ENCODE peak calls at places on chromosomes 13 and 19, in five cellular contexts. T, E, M, N and V are unnamed samples.

GRCh38 chr13:25345555-25345954 is 26.2 kb upstream of the ATP8A2 start:
- DNase-seq in T (no peak), E (no peak), M (no peak), N (no peak), V (no peak)

GRCh38 chr13:113981201-113981605 is 7.3 kb upstream of the C13orf46 start:
- DNase-seq in T (peak), E (peak), M (no peak), N (no peak), V (peak)

GRCh38 chr19:3599776-3600183 is 6.9 kb downstream of the TBXA2R start:
- DNase-seq in T (no peak), E (no peak), M (no peak), N (no peak), V (no peak)

GRCh38 chr19:35777411-35777841 is 2.1 kb downstream of the ARHGAP33 start:
- DNase-seq in T (no peak), E (no peak), M (no peak), N (no peak), V (no peak)

GRCh38 chr13:30463820-30464495 is 1.8 kb downstream of the HMGB1 start:
- DNase-seq in T (peak), E (no peak), M (peak), N (peak), V (peak)

GRCh38 chr19:49763230-49763629 is at the start of gene TSKS:
- DNase-seq in T (no peak), E (no peak), M (no peak), N (no peak), V (no peak)

GRCh38 chr13:52845766-52846566 is 2.5 kb downstream of the PCDH8 start:
- DNase-seq in T (no peak), E (peak), M (no peak), N (peak), V (peak)

GRCh38 chr19:12884926-12885748 is 1.9 kb downstream of the KLF1 start:
- DNase-seq in T (peak), E (peak), M (peak), N (peak), V (peak)

GRCh38 chr19:50147462-50148423 is 15.3 kb downstream of the IZUMO2 start:
- DNase-seq in T (peak), E (peak), M (peak), N (peak), V (peak)

GRCh38 chr13:75872970-75873369 is 236.8 kb downstream of the LMO7 start:
- DNase-seq in T (no peak), E (no peak), M (no peak), N (no peak), V (no peak)